ENCODE peak calls at places on chromosomes 1 and 21, in seven cellular contexts. V, X, R, Y, T, B and E are unnamed samples.
A peak's percentile ranks its signal among the peaks of the same experiment; 100 is the strongest.

GRCh38 chr1:227793079-227793947 is 22.2 kb upstream of the PRSS38 start:
- DNase-seq in X (no peak), Y (no peak), V (no peak), R (no peak), B (no peak), T (no peak), E (no peak)

GRCh38 chr1:34127006-34128000 is 37.7 kb downstream of the CSMD2 start:
- DNase-seq in R (no peak), V (no peak), B (no peak), T (no peak), X (no peak), Y (no peak), E (no peak)

GRCh38 chr1:219908170-219908569 is 20.2 kb downstream of the SLC30A10 start:
- DNase-seq in V (no peak), B (no peak), Y (no peak), R (no peak), T (no peak), X (no peak), E (no peak)

GRCh38 chr1:76074321-76075187 is at the start of gene ST6GALNAC3:
- DNase-seq in R (peak; percentile 87), Y (peak; percentile 78), X (peak; percentile 79), V (peak; percentile 19), T (peak; percentile 78), B (peak; percentile 95), E (peak; percentile 54)

GRCh38 chr1:23013657-23014056 is 2.0 kb downstream of the TEX46 start:
- DNase-seq in B (peak; percentile 72), X (no peak), Y (no peak), R (no peak), T (no peak), V (no peak), E (no peak)

GRCh38 chr1:151720974-151721787 is at the start of gene RIIAD1:
- DNase-seq in R (peak; percentile 73), B (peak; percentile 89), V (no peak), T (peak; percentile 38), Y (no peak), X (no peak), E (no peak)

GRCh38 chr1:1059494-1060280 is 14.4 kb downstream of the RNF223 start:
- DNase-seq in V (peak; percentile 38), X (peak; percentile 70), Y (peak; percentile 86), B (peak; percentile 95), T (peak; percentile 89), R (peak; percentile 90), E (no peak)

GRCh38 chr1:213429642-213430041 is 378.6 kb downstream of the RPS6KC1 start:
- DNase-seq in V (no peak), R (no peak), X (no peak), Y (no peak), B (no peak), T (no peak), E (no peak)

GRCh38 chr1:54279457-54279856 is 79.5 kb downstream of the MRPL37 start:
- DNase-seq in Y (no peak), R (no peak), T (no peak), V (no peak), X (no peak), B (no peak), E (no peak)

GRCh38 chr1:112687361-112687760 is 12.9 kb downstream of the MOV10 start:
- DNase-seq in X (no peak), V (no peak), Y (no peak), B (no peak), R (no peak), T (no peak), E (peak; percentile 87)

GRCh38 chr21:46142581-46143473 is 12.6 kb downstream of the FTCD start:
- DNase-seq in X (no peak), B (no peak), V (no peak), R (peak; percentile 56), Y (no peak), T (no peak), E (no peak)

GRCh38 chr1:26047278-26047874 is 1.5 kb upstream of the SLC30A2 start:
- DNase-seq in Y (no peak), B (no peak), V (no peak), R (no peak), X (no peak), T (no peak), E (no peak)

GRCh38 chr21:17269760-17270159 is 243.1 kb upstream of the CXADR start:
- DNase-seq in R (no peak), V (no peak), X (no peak), B (no peak), Y (no peak), T (no peak), E (no peak)

GRCh38 chr1:119462964-119463363 is 44.0 kb upstream of the HSD3B1 start:
- DNase-seq in R (no peak), Y (no peak), X (no peak), V (no peak), B (no peak), T (no peak), E (no peak)

GRCh38 chr21:26717146-26717739 is 128.0 kb downstream of the ADAMTS1 start:
- DNase-seq in R (no peak), X (peak; percentile 30), V (no peak), Y (no peak), T (no peak), B (no peak), E (no peak)

GRCh38 chr1:58904299-58905125 is 120.7 kb upstream of the JUN start:
- DNase-seq in R (no peak), B (no peak), V (no peak), Y (no peak), T (no peak), X (no peak), E (no peak)

GRCh38 chr1:53601867-53602266 is 137.1 kb downstream of the GLIS1 start:
- DNase-seq in B (no peak), X (no peak), V (no peak), Y (peak; percentile 19), R (peak; percentile 47), T (no peak), E (peak; percentile 54)

GRCh38 chr1:67150931-67151330 is 15.3 kb upstream of the IL23R start:
- DNase-seq in V (no peak), Y (no peak), T (no peak), R (no peak), B (no peak), X (no peak), E (no peak)

GRCh38 chr1:219340796-219341195 is 167.1 kb downstream of the LYPLAL1 start:
- DNase-seq in V (no peak), Y (no peak), X (peak; percentile 26), T (no peak), B (no peak), R (no peak), E (no peak)

GRCh38 chr1:116309090-116309870 is 63.8 kb upstream of the ATP1A1 start:
- DNase-seq in B (no peak), R (no peak), X (no peak), T (no peak), Y (no peak), V (no peak), E (no peak)

DNA sequence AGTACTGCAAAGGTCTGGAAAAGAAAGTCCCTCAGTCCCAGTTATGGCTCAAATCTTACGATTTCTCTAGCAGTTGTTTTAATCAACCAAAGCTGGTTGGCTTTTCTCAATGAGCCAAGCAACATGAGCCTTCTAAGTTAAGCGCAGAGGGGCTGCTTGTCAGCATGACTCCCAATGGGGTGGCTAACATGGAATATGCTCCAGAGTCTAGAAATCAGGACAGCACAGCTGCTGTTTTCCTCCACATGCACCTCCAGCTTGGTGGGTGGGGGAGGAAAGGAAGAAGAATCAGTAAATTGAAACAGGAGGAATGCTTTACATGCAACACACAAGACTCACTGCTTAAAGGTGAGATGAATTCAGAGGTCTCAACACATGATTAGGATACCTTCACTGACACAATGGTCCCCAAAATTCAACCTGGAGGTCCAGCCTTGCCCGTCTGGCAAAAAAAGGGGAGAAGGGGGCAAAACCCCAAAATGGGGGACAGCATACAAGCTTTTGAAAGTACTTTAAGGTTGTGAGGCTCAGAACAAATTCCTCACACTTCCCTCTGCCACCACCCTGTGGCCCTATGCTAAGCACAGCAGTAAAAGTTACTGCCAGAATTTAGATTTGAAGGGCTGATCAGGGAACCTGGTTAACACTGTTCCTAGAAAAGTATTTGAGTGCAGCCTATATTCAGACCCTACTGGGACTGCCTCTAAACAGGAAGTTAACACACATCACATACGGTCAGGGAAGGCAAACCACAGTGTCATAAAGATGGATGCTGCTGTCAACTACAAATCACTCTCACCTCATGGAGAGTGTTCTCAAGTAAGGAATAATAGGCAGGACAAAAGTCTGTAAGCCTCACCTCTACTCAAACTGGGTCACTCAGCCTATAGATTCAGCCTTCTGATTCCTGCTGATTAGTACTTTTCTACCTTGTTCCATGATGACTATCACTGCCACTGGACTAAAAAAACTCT is 2.6 kb downstream of the GATAD2B start:
- DNase-seq in R (no peak), B (peak; percentile 12), V (no peak), T (no peak), Y (no peak), X (peak; percentile 29), E (no peak)
- TF ChIP-seq CTCF in R (peak; percentile 21), B (no peak), V (peak; percentile 20), T (no peak), Y (no peak), X (no peak), E (no peak)

DNA sequence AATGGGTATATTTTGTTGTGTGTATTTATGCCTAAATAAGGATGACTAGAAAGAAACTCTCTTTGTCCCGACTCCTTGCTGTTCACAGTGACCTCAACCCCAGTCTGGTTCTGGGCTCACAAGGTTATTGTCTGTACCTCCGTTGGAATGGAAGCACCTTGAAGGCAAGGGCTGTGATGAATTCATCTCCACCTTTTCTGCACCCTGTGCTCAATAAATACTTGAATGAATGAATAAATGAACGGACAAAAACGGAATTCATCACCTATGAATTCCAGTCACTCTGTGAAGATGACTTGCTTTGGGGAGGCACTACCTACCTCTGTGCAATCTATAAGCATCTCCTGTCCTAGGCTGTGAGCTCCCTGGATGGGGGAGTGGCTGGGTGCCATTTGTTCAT is 39.3 kb downstream of the HSPG2 start:
- DNase-seq in R (no peak), B (no peak), Y (no peak), T (no peak), V (no peak), X (peak; percentile 44), E (no peak)
- H3K27ac ChIP-seq in R (peak overlapping the region; percentile 97), B (no peak overlapping the region), Y (peak overlapping the region; percentile 21), T (peak overlapping the region; percentile 90), V (peak overlapping the region; percentile 99), X (peak overlapping the region; percentile 87), E (no peak overlapping the region)

GRCh38 chr1:6097117-6097595 is 51.5 kb downstream of the KCNAB2 start:
- DNase-seq in T (no peak), X (no peak), B (no peak), R (no peak), V (no peak), Y (no peak), E (peak; percentile 55)
- H3K36me3 ChIP-seq in T (no peaks in the 10 kb centered on the region), X (no peaks in the 10 kb centered on the region), B (no peaks in the 10 kb centered on the region), R (no peaks in the 10 kb centered on the region), V (no peaks in the 10 kb centered on the region), Y (peaks cover 73% of the 10 kb centered on the region), E (no peaks in the 10 kb centered on the region)

GRCh38 chr1:229431270-229432115 is 2.4 kb downstream of the ACTA1 start:
- DNase-seq in T (no peak), V (no peak), X (no peak), R (no peak), Y (no peak), B (no peak), E (no peak)

GRCh38 chr1:229432905-229433304 is 989 bp downstream of the ACTA1 start:
- DNase-seq in X (no peak), T (no peak), R (no peak), V (no peak), B (no peak), Y (no peak), E (no peak)

GRCh38 chr1:229432116-229432461 is 1.8 kb downstream of the ACTA1 start:
- DNase-seq in B (no peak), V (no peak), Y (no peak), T (no peak), X (no peak), R (no peak), E (no peak)

GRCh38 chr1:229428256-229428655 is 5.6 kb downstream of the ACTA1 start:
- DNase-seq in V (no peak), Y (no peak), B (no peak), R (no peak), X (no peak), T (no peak), E (no peak)

GRCh38 chr1:229430761-229431269 is 3.1 kb downstream of the ACTA1 start:
- DNase-seq in B (peak; percentile 92), X (peak; percentile 33), T (peak; percentile 69), Y (peak; percentile 54), V (no peak), R (no peak), E (no peak)
- TF ChIP-seq CTCF in B (no peak), X (no peak), T (no peak), Y (no peak), V (no peak), R (no peak), E (no peak)